ENCODE peak calls at places on chromosome 14, in six cellular contexts. One of them, this sample, is unnamed.

GRCh38 chr14:73752297-73752992 is 38.3 kb upstream of the PNMA1 start:
- DNase-seq in NCI-H1048: no peak
- DNase-seq in NCI-H526: no peak
- DNase-seq in aorta: peak
- DNase-seq in right cardiac atrium: peak
- DNase-seq in IMR-90: peak
- DNase-seq in this sample: peak

GRCh38 chr14:59301354-59301753 is 112.9 kb downstream of the DAAM1 start:
- DNase-seq in NCI-H1048: no peak
- DNase-seq in NCI-H526: no peak
- DNase-seq in aorta: no peak
- DNase-seq in right cardiac atrium: no peak
- DNase-seq in IMR-90: no peak
- DNase-seq in this sample: no peak

GRCh38 chr14:61891251-61891650 is 129.0 kb downstream of the SNAPC1 start:
- DNase-seq in NCI-H1048: no peak
- DNase-seq in NCI-H526: no peak
- DNase-seq in aorta: no peak
- DNase-seq in right cardiac atrium: no peak
- DNase-seq in IMR-90: peak
- DNase-seq in this sample: no peak

GRCh38 chr14:33932526-33933292 is 18.2 kb downstream of the EGLN3 start:
- DNase-seq in NCI-H1048: no peak
- DNase-seq in NCI-H526: no peak
- DNase-seq in aorta: no peak
- DNase-seq in right cardiac atrium: no peak
- DNase-seq in IMR-90: no peak
- DNase-seq in this sample: no peak

GRCh38 chr14:23636317-23637211 is at the start of gene DHRS2:
- DNase-seq in NCI-H1048: no peak
- DNase-seq in NCI-H526: no peak
- DNase-seq in aorta: no peak
- DNase-seq in right cardiac atrium: no peak
- DNase-seq in IMR-90: no peak
- DNase-seq in this sample: no peak

GRCh38 chr14:56196274-56196673 is 78.1 kb downstream of the PELI2 start:
- DNase-seq in NCI-H1048: no peak
- DNase-seq in NCI-H526: no peak
- DNase-seq in aorta: no peak
- DNase-seq in right cardiac atrium: no peak
- DNase-seq in IMR-90: peak
- DNase-seq in this sample: no peak

GRCh38 chr14:56294125-56294524 is 175.9 kb downstream of the PELI2 start:
- DNase-seq in NCI-H1048: no peak
- DNase-seq in NCI-H526: peak
- DNase-seq in aorta: no peak
- DNase-seq in right cardiac atrium: no peak
- DNase-seq in IMR-90: no peak
- DNase-seq in this sample: no peak

GRCh38 chr14:33931439-33931838 is 19.4 kb downstream of the EGLN3 start:
- DNase-seq in NCI-H1048: no peak
- DNase-seq in NCI-H526: peak
- DNase-seq in aorta: no peak
- DNase-seq in right cardiac atrium: no peak
- DNase-seq in IMR-90: no peak
- DNase-seq in this sample: no peak

GRCh38 chr14:71597955-71598659 is 334.1 kb upstream of the RGS6 start:
- DNase-seq in NCI-H1048: no peak
- DNase-seq in NCI-H526: no peak
- DNase-seq in aorta: no peak
- DNase-seq in right cardiac atrium: no peak
- DNase-seq in IMR-90: no peak
- DNase-seq in this sample: no peak

GRCh38 chr14:31419179-31420012 is 954 bp downstream of the HEATR5A start:
- DNase-seq in NCI-H1048: no peak
- DNase-seq in NCI-H526: no peak
- DNase-seq in aorta: no peak
- DNase-seq in right cardiac atrium: no peak
- DNase-seq in IMR-90: peak
- DNase-seq in this sample: no peak

GRCh38 chr14:104983231-104983721 is 2.3 kb upstream of the CLBA1 start:
- DNase-seq in NCI-H1048: no peak
- DNase-seq in NCI-H526: no peak
- DNase-seq in aorta: no peak
- DNase-seq in right cardiac atrium: peak
- DNase-seq in IMR-90: no peak
- DNase-seq in this sample: no peak

GRCh38 chr14:92780444-92780843 is 13.7 kb upstream of the GOLGA5 start:
- DNase-seq in NCI-H1048: no peak
- DNase-seq in NCI-H526: no peak
- DNase-seq in aorta: no peak
- DNase-seq in right cardiac atrium: no peak
- DNase-seq in IMR-90: peak
- DNase-seq in this sample: no peak

GRCh38 chr14:31122098-31122611 is 85.4 kb downstream of the HECTD1 start:
- DNase-seq in NCI-H1048: no peak
- DNase-seq in NCI-H526: no peak
- DNase-seq in aorta: no peak
- DNase-seq in right cardiac atrium: no peak
- DNase-seq in IMR-90: peak
- DNase-seq in this sample: no peak

GRCh38 chr14:59454131-59454530 is 11.0 kb downstream of the GPR135 start:
- DNase-seq in NCI-H1048: no peak
- DNase-seq in NCI-H526: no peak
- DNase-seq in aorta: peak
- DNase-seq in right cardiac atrium: peak
- DNase-seq in IMR-90: peak
- DNase-seq in this sample: no peak

GRCh38 chr14:36866867-36867266 is 205.2 kb downstream of the PAX9 start:
- DNase-seq in NCI-H1048: no peak
- DNase-seq in NCI-H526: no peak
- DNase-seq in aorta: no peak
- DNase-seq in right cardiac atrium: no peak
- DNase-seq in IMR-90: no peak
- DNase-seq in this sample: no peak

GRCh38 chr14:40221428-40221827 is 789.2 kb upstream of the FBXO33 start:
- DNase-seq in NCI-H1048: no peak
- DNase-seq in NCI-H526: no peak
- DNase-seq in aorta: no peak
- DNase-seq in right cardiac atrium: no peak
- DNase-seq in IMR-90: no peak
- DNase-seq in this sample: no peak

GRCh38 chr14:39376671-39377403 is 55.4 kb downstream of the FBXO33 start:
- DNase-seq in NCI-H1048: no peak
- DNase-seq in NCI-H526: no peak
- DNase-seq in aorta: no peak
- DNase-seq in right cardiac atrium: no peak
- DNase-seq in IMR-90: peak
- DNase-seq in this sample: no peak

GRCh38 chr14:94171208-94171607 is 2.9 kb upstream of the PPP4R4 start:
- DNase-seq in NCI-H1048: no peak
- DNase-seq in NCI-H526: no peak
- DNase-seq in aorta: no peak
- DNase-seq in right cardiac atrium: no peak
- DNase-seq in IMR-90: peak
- DNase-seq in this sample: no peak

GRCh38 chr14:38016497-38016896 is 191.2 kb upstream of the SSTR1 start:
- DNase-seq in NCI-H1048: no peak
- DNase-seq in NCI-H526: peak
- DNase-seq in aorta: no peak
- DNase-seq in right cardiac atrium: no peak
- DNase-seq in IMR-90: no peak
- DNase-seq in this sample: no peak

GRCh38 chr14:50301914-50302313 is 10.1 kb downstream of the L2HGDH start:
- DNase-seq in NCI-H1048: no peak
- DNase-seq in NCI-H526: no peak
- DNase-seq in aorta: no peak
- DNase-seq in right cardiac atrium: no peak
- DNase-seq in IMR-90: no peak
- DNase-seq in this sample: no peak

GRCh38 chr14:24612186-24612585 is 2.7 kb upstream of the GZMH start:
- DNase-seq in NCI-H1048: no peak
- DNase-seq in NCI-H526: no peak
- DNase-seq in aorta: no peak
- DNase-seq in right cardiac atrium: no peak
- DNase-seq in IMR-90: no peak
- DNase-seq in this sample: no peak

GRCh38 chr14:87852107-87852506 is 140.9 kb downstream of the GALC start:
- DNase-seq in NCI-H1048: no peak
- DNase-seq in NCI-H526: no peak
- DNase-seq in aorta: no peak
- DNase-seq in right cardiac atrium: no peak
- DNase-seq in IMR-90: no peak
- DNase-seq in this sample: no peak

GRCh38 chr14:24392327-24393098 is 6.3 kb upstream of the NYNRIN start:
- DNase-seq in NCI-H1048: no peak
- DNase-seq in NCI-H526: no peak
- DNase-seq in aorta: no peak
- DNase-seq in right cardiac atrium: no peak
- DNase-seq in IMR-90: peak
- DNase-seq in this sample: no peak

GRCh38 chr14:103315368-103315911 is 18.6 kb upstream of the EIF5 start:
- DNase-seq in NCI-H1048: no peak
- DNase-seq in NCI-H526: no peak
- DNase-seq in aorta: peak
- DNase-seq in right cardiac atrium: peak
- DNase-seq in IMR-90: peak
- DNase-seq in this sample: no peak